ENCODE peak calls at places on chromosomes 16 and 17, in seven cellular contexts. I is A549; K is ovary; Y is NT2/D1; S is CD4-positive, CD25-positive, alpha-beta regulatory T cell; H is lower lobe of right lung; Z is testis. J is an unnamed sample.

GRCh38 chr17:42772945-42773289 is 332 bp upstream of the VPS25 start:
- DNase-seq in K (no peak), Z (no peak), S (no peak), Y (no peak), I (no peak), H (no peak), J (no peak)

GRCh38 chr16:87854053-87854906 is 15.0 kb downstream of the SLC7A5 start:
- DNase-seq in I (peak; percentile 92), H (no peak), S (no peak), Z (peak; percentile 82), K (peak; percentile 29), Y (no peak), J (no peak)

GRCh38 chr16:88067530-88068411 is 116.5 kb downstream of the BANP start:
- DNase-seq in K (no peak), S (no peak), Z (no peak), Y (no peak), I (no peak), H (peak; percentile 40), J (no peak)

GRCh38 chr17:27294689-27295630 is 1.0 kb downstream of the WSB1 start:
- DNase-seq in I (peak; percentile 92), S (peak; percentile 89), Y (no peak), Z (peak; percentile 91), H (no peak), K (no peak), J (peak; percentile 59)

GRCh38 chr17:63137163-63137562 is 171.1 kb downstream of the TANC2 start:
- DNase-seq in S (no peak), Y (no peak), Z (no peak), H (no peak), K (no peak), I (no peak), J (no peak)

GRCh38 chr17:2230877-2231276 is 72.7 kb downstream of the SMG6 start:
- DNase-seq in I (no peak), S (no peak), K (no peak), Z (no peak), H (no peak), Y (no peak), J (no peak)

GRCh38 chr17:13996758-13997157 is 72.5 kb upstream of the COX10 start:
- DNase-seq in I (no peak), Y (no peak), S (no peak), H (no peak), Z (no peak), K (no peak), J (no peak)

GRCh38 chr16:84228321-84228838 is 11.4 kb downstream of the KCNG4 start:
- DNase-seq in S (no peak), Z (peak; percentile 83), K (peak; percentile 89), I (peak; percentile 79), Y (peak; percentile 51), H (peak; percentile 58), J (no peak)

GRCh38 chr17:41956522-41956921 is 10.1 kb upstream of the CNP start:
- DNase-seq in Y (no peak), K (no peak), I (no peak), H (no peak), S (no peak), Z (no peak), J (no peak)

GRCh38 chr17:12966413-12966812 is 51.4 kb downstream of the ELAC2 start:
- DNase-seq in K (no peak), I (no peak), Y (no peak), H (no peak), Z (no peak), S (no peak), J (no peak)

GRCh38 chr17:44757045-44757917 is 1.5 kb upstream of the ADAM11 start:
- DNase-seq in H (no peak), Z (no peak), S (no peak), K (no peak), I (no peak), Y (no peak), J (no peak)

GRCh38 chr17:1561420-1562177 is 993 bp downstream of the PITPNA start:
- DNase-seq in S (peak; percentile 51), H (peak; percentile 61), Z (no peak), I (no peak), K (peak; percentile 58), Y (no peak), J (peak; percentile 51)

GRCh38 chr17:15954222-15954621 is 9.3 kb downstream of the ADORA2B start:
- DNase-seq in Z (no peak), H (no peak), K (no peak), Y (no peak), I (peak; percentile 45), S (no peak), J (no peak)

GRCh38 chr16:17499223-17499902 is 28.6 kb upstream of the XYLT1 start:
- DNase-seq in Y (no peak), I (no peak), H (no peak), S (no peak), Z (no peak), K (no peak), J (no peak)

GRCh38 chr17:19460695-19461094 is 49.7 kb downstream of the RNF112 start:
- DNase-seq in I (no peak), K (no peak), H (no peak), Z (no peak), Y (no peak), S (no peak), J (peak; percentile 14)

GRCh38 chr16:64952177-64952576 is 169.7 kb downstream of the CDH11 start:
- DNase-seq in I (peak; percentile 64), H (no peak), K (no peak), Y (no peak), S (no peak), Z (no peak), J (no peak)

GRCh38 chr17:5508855-5509254 is 22.5 kb downstream of the MIS12 start:
- DNase-seq in I (peak; percentile 51), Z (peak; percentile 27), H (no peak), Y (no peak), S (no peak), K (no peak), J (no peak)

GRCh38 chr16:19130852-19131808 is 17.4 kb downstream of the ITPRIPL2 start:
- DNase-seq in Z (peak; percentile 31), S (no peak), I (peak; percentile 63), H (peak; percentile 51), K (no peak), Y (no peak), J (peak; percentile 37)

GRCh38 chr17:42682400-42683384 is at the start of gene CNTNAP1:
- DNase-seq in H (no peak), S (peak; percentile 40), Z (peak; percentile 69), Y (no peak), K (peak; percentile 82), I (peak; percentile 56), J (no peak)

GRCh38 chr17:82536220-82537201 is 17.0 kb downstream of the FOXK2 start:
- DNase-seq in I (no peak), H (peak; percentile 67), S (peak; percentile 28), Y (no peak), Z (peak; percentile 73), K (peak; percentile 80), J (no peak)

GRCh38 chr17:76223802-76224201 is 16.5 kb downstream of the RNF157 start:
- DNase-seq in I (no peak), S (no peak), Z (no peak), Y (no peak), H (no peak), K (no peak), J (no peak)

GRCh38 chr16:86598607-86599318 is 20.4 kb downstream of the FOXL1 start:
- DNase-seq in K (no peak), S (no peak), Z (no peak), Y (no peak), H (no peak), I (no peak), J (no peak)

GRCh38 chr16:54936979-54937672 is 6.5 kb downstream of the IRX5 start:
- DNase-seq in Y (no peak), I (peak; percentile 54), Z (peak; percentile 59), S (no peak), H (peak; percentile 80), K (no peak), J (no peak)

GRCh38 chr17:63838586-63839184 is 3.8 kb downstream of the SMARCD2 start:
- DNase-seq in Z (peak; percentile 92), Y (no peak), S (no peak), I (no peak), K (peak; percentile 96), H (peak; percentile 92), J (no peak)

GRCh38 chr17:78315355-78316114 is 44.3 kb downstream of the SOCS3 start:
- DNase-seq in S (peak; percentile 55), Z (peak; percentile 75), K (peak; percentile 91), H (peak; percentile 76), I (peak; percentile 94), Y (no peak), J (no peak)
- H3K4me1 ChIP-seq in S (peaks cover 33% of the 10 kb centered on the region), Z (peaks cover 30% of the 10 kb centered on the region), K (peaks cover 23% of the 10 kb centered on the region), H (peaks cover 44% of the 10 kb centered on the region), I (peaks cover 49% of the 10 kb centered on the region), Y (peaks cover 29% of the 10 kb centered on the region), J (peaks cover 6% of the 10 kb centered on the region)

GRCh38 chr17:78748048-78748729 is 33.9 kb downstream of the CYTH1 start:
- DNase-seq in S (peak; percentile 67), Y (no peak), I (no peak), H (peak; percentile 63), K (no peak), Z (no peak), J (no peak)
- H3K4me1 ChIP-seq in S (peaks cover 99% of the 10 kb centered on the region), Y (no peaks in the 10 kb centered on the region), I (peaks cover 19% of the 10 kb centered on the region), H (peaks cover 86% of the 10 kb centered on the region), K (peaks cover 10% of the 10 kb centered on the region), Z (no peaks in the 10 kb centered on the region), J (peaks cover 85% of the 10 kb centered on the region)

GRCh38 chr17:17874478-17874877 is 37.7 kb upstream of the SREBF1 start:
- DNase-seq in H (no peak), Y (no peak), Z (no peak), S (no peak), I (peak; percentile 22), K (no peak), J (no peak)
- H3K4me1 ChIP-seq in H (peaks cover 41% of the 10 kb centered on the region), Y (peaks cover 12% of the 10 kb centered on the region), Z (peaks cover 18% of the 10 kb centered on the region), S (no peaks in the 10 kb centered on the region), I (peaks cover 5% of the 10 kb centered on the region), K (peaks cover 21% of the 10 kb centered on the region), J (no peaks in the 10 kb centered on the region)

GRCh38 chr17:48544356-48545021 is 420 bp downstream of the HOXB2 start:
- DNase-seq in I (no peak), Z (peak; percentile 29), S (peak; percentile 51), H (peak; percentile 73), K (peak; percentile 41), Y (no peak), J (no peak)
- H3K4me1 ChIP-seq in I (peaks cover 15% of the 10 kb centered on the region), Z (peaks cover 4% of the 10 kb centered on the region), S (peaks cover 60% of the 10 kb centered on the region), H (peaks cover 24% of the 10 kb centered on the region), K (no peaks in the 10 kb centered on the region), Y (peaks cover 8% of the 10 kb centered on the region), J (no peaks in the 10 kb centered on the region)

DNA sequence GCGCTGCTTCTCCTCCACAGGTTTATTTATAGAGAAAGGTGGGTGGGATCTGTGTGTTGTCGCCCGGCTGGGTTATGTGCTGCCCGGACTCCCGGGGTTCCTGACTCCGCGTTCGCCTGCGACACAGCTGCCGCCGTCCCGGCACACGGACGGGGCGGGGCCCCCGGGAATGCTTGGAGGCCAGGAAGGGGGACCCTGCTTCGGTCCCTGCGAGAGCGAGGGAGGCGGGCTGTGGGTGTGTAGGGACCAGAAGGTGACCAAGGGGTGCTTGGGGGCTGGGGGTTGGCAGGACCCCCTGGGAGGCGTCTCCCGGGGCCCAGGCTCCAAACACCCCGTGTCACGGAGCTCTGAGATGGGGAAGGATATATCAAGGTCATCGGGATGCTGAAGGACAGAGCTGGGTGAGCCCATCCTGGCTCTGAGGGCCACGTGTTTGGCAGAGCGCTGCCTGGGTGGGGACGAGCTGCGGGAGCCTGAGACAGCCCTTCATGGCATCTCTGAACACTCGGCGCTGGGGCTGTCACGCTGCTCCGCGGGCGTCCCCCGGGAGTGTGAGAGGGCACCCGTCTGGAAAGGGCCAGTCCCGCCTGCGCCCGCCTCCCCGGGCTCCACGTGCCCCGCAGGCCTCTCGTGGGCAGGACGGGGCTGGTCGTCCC is 4.2 kb downstream of the CACNA1H start:
- DNase-seq in Y (no peak), H (no peak), S (no peak), Z (no peak), I (no peak), K (no peak), J (no peak)
- H3K4me1 ChIP-seq in Y (peaks cover 37% of the 10 kb centered on the region), H (peaks cover 27% of the 10 kb centered on the region), S (peaks cover 17% of the 10 kb centered on the region), Z (peaks cover 54% of the 10 kb centered on the region), I (peaks cover 41% of the 10 kb centered on the region), K (peaks cover 62% of the 10 kb centered on the region), J (no peaks in the 10 kb centered on the region)